ENCODE peak calls at places on chromosome 9, in seven cellular contexts. Y, U, P, G, I, L and F are unnamed samples.

GRCh38 chr9:96461336-96461735 is 11.4 kb downstream of the HABP4 start:
- DNase-seq in L (no peak), Y (no peak), U (no peak), I (no peak), G (no peak), P (no peak), F (no peak)

GRCh38 chr9:36187414-36187813 is 3.3 kb upstream of the CLTA start:
- DNase-seq in U (no peak), I (no peak), G (no peak), Y (no peak), L (peak), P (no peak), F (no peak)

GRCh38 chr9:122845116-122845515 is 16.7 kb upstream of the PDCL start:
- DNase-seq in L (no peak), U (no peak), I (no peak), G (no peak), Y (no peak), P (no peak), F (no peak)

GRCh38 chr9:110351009-110351467 is 13.4 kb upstream of the TXNDC8 start:
- DNase-seq in Y (no peak), I (peak), P (no peak), G (no peak), L (no peak), U (no peak), F (peak)

GRCh38 chr9:124474151-124474550 is 23.9 kb downstream of the ADGRD2 start:
- DNase-seq in I (no peak), Y (no peak), U (no peak), G (no peak), P (no peak), L (no peak), F (no peak)

GRCh38 chr9:110114086-110114887 is 93.7 kb downstream of the C9orf152 start:
- DNase-seq in P (no peak), I (no peak), L (no peak), G (no peak), Y (no peak), U (peak), F (no peak)

GRCh38 chr9:126301985-126302603 is 24.5 kb upstream of the MVB12B start:
- DNase-seq in P (peak), G (peak), L (no peak), U (peak), Y (peak), I (peak), F (peak)

GRCh38 chr9:14485366-14485765 is 171.4 kb upstream of the NFIB start:
- DNase-seq in U (no peak), P (no peak), I (no peak), G (no peak), Y (no peak), L (no peak), F (no peak)

GRCh38 chr9:33222031-33222430 is 17.9 kb upstream of the SPINK4 start:
- DNase-seq in Y (no peak), U (no peak), L (no peak), G (no peak), I (no peak), P (no peak), F (peak)

DNA sequence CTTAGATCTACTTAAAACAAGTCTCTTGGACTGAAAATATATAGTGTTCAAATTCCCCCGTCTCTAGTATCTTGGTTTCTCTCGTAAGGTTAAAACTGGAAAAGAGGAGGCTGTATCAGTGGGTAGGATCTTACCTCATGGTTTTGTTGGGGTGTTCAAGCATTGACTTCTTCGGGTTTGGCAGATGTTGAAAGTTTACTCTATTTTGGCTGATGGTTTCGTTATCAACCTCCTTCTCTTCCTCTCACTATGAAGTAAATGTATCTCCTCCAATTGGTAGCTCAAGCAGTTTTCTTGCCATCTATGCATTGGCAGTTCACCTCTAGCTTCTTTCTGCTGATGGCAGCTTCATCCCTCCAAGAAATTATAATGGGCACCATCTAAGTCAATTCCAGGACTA is 506.5 kb upstream of the GRIN3A start:
- DNase-seq in Y (no peak), P (no peak), G (no peak), U (no peak), I (no peak), L (no peak), F (no peak)
- TF ChIP-seq JUND in Y (no peak), P (no peak), G (no peak), U (no peak), I (no peak), L (no peak), F (no peak)

GRCh38 chr9:127950513-127951210 is 13.0 kb upstream of the DPM2 start:
- DNase-seq in Y (no peak), L (no peak), U (peak), I (no peak), P (no peak), G (no peak), F (no peak)
- TF ChIP-seq JUND in Y (no peak), L (no peak), U (peak), I (no peak), P (no peak), G (no peak), F (no peak)

GRCh38 chr9:133990366-133991210 is 1.5 kb downstream of the VAV2 start:
- DNase-seq in Y (no peak), U (peak), G (no peak), L (no peak), P (peak), I (peak), F (no peak)
- TF ChIP-seq JUND in Y (peak), U (no peak), G (no peak), L (no peak), P (no peak), I (no peak), F (no peak)

GRCh38 chr9:21762064-21762463 is 40.4 kb upstream of the MTAP start:
- DNase-seq in L (no peak), Y (no peak), U (no peak), I (no peak), G (no peak), P (no peak), F (no peak)
- TF ChIP-seq JUND in L (no peak), Y (no peak), U (no peak), I (no peak), G (no peak), P (no peak), F (no peak)

GRCh38 chr9:92247296-92247695 is 46.2 kb downstream of the IARS1 start:
- DNase-seq in G (no peak), P (no peak), U (no peak), Y (no peak), L (no peak), I (no peak), F (no peak)

GRCh38 chr9:92242779-92243136 is 50.7 kb downstream of the IARS1 start:
- DNase-seq in G (no peak), I (no peak), Y (no peak), L (no peak), U (no peak), P (no peak), F (no peak)

GRCh38 chr9:92247981-92248380 is 45.5 kb downstream of the IARS1 start:
- DNase-seq in L (no peak), P (no peak), I (no peak), Y (no peak), U (peak), G (no peak), F (no peak)

GRCh38 chr9:92242115-92242778 is 51.2 kb downstream of the IARS1 start:
- DNase-seq in G (no peak), U (no peak), Y (no peak), I (no peak), L (no peak), P (peak), F (no peak)

DNA sequence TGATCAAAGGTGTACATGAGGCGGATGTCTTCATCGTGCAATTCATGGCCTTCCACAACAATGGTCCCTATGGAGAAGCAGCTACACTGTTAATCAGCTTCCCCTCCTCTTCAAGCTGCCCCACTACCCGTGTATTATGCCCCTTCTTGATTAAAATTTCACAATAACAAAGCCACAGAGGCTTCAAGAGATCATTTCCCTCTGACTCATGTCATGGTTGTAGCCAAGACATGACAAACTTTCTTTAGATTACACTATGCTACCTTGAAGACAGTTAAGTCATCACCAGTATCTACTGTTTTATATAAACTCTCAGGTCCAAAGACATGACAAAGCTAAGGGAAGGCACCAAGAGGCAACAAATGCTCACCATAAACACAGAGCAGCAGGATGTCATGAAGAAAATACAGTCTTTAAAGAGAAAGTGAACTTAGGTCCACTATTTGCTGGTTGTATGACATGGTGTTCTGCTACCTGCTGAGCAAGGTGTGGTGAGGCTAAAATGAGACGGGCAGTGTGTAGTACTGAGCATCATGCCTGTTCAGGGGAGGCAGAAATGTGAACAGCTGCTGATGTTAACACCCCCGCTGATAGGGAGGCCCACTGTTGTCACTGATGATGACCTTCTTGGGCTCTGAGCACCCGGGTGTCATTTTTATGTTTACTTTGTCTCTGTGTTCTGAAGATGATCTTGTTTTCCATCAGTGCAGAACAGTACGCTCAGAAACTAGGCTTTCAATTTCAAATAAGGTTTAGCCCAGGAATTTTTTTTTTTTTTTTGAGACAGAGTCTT is 48.3 kb downstream of the IARS1 start:
- DNase-seq in Y (no peak), L (no peak), U (no peak), I (no peak), P (no peak), G (no peak), F (no peak)
- TF ChIP-seq JUND in Y (no peak), L (no peak), U (no peak), I (no peak), P (no peak), G (no peak), F (no peak)

GRCh38 chr9:133351908-133352634 is 4.1 kb downstream of the RPL7A start:
- DNase-seq in L (no peak), I (no peak), G (peak), P (peak), Y (peak), U (peak), F (no peak)
- TF ChIP-seq JUND in L (no peak), I (no peak), G (no peak), P (no peak), Y (no peak), U (no peak), F (no peak)

GRCh38 chr9:89449261-89449671 is 48.6 kb downstream of the SEMA4D start:
- DNase-seq in P (no peak), U (no peak), I (no peak), Y (no peak), G (no peak), L (no peak), F (no peak)
- TF ChIP-seq JUND in P (no peak), U (no peak), I (no peak), Y (no peak), G (no peak), L (no peak), F (no peak)

DNA sequence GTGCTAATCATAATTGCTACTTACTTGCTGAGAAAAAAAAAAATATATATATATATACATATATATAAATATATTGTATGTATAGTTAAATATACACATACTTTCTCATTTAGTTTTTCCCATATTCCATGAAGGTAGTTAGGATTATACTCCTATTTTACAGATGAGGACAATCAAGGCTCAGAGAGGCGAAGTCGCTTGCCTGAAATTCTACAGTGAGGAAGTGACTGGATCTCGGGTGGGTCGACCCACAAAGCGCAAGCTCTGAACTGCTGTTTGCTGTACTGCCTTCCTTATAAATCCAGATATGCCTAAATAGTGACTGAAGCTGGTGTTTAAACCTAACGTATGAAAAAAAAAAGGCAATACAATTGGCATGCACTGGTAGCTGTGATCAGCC is 148.3 kb upstream of the TBC1D2 start:
- DNase-seq in L (no peak), G (no peak), I (no peak), U (no peak), P (no peak), Y (no peak), F (no peak)
- TF ChIP-seq JUND in L (no peak), G (no peak), I (no peak), U (no peak), P (no peak), Y (no peak), F (no peak)